ENCODE peak calls at places on chromosomes 16 and 17, in six cellular contexts. O, I, U, F, L and K are unnamed samples.

GRCh38 chr17:20890338-20890737 is 152.5 kb downstream of the USP22 start:
- DNase-seq in U (no peak), L (no peak), F (no peak), O (no peak), I (no peak), K (no peak)

GRCh38 chr16:86819523-86819887 is 241.2 kb downstream of the FOXL1 start:
- DNase-seq in L (no peak), U (no peak), I (no peak), O (no peak), F (no peak), K (peak)

GRCh38 chr16:55437627-55438026 is 41.4 kb upstream of the MMP2 start:
- DNase-seq in F (peak), I (no peak), L (peak), O (no peak), U (peak), K (peak)

GRCh38 chr16:68416057-68417046 is 32.0 kb downstream of the SMPD3 start:
- DNase-seq in O (peak), I (no peak), F (no peak), L (no peak), U (no peak), K (no peak)

GRCh38 chr16:70412385-70412784 is 26.5 kb downstream of the ST3GAL2 start:
- DNase-seq in O (no peak), U (no peak), I (no peak), L (no peak), F (no peak), K (no peak)

GRCh38 chr17:45286286-45286685 is 24.4 kb upstream of the SPATA32 start:
- DNase-seq in F (no peak), I (no peak), L (no peak), U (no peak), O (no peak), K (no peak)

GRCh38 chr16:30142672-30143346 is 19.8 kb upstream of the MAPK3 start:
- DNase-seq in O (no peak), U (no peak), I (no peak), F (no peak), L (no peak), K (no peak)

GRCh38 chr17:28746611-28747045 is 2.8 kb downstream of the TRAF4 start:
- DNase-seq in U (no peak), I (no peak), L (peak), F (no peak), O (peak), K (no peak)

GRCh38 chr16:59634951-59635350 is 900.8 kb upstream of the GOT2 start:
- DNase-seq in U (peak), L (no peak), I (no peak), F (no peak), O (no peak), K (peak)

GRCh38 chr17:47205419-47205963 is 3.7 kb upstream of the MYL4 start:
- DNase-seq in L (peak), F (no peak), U (peak), O (peak), I (peak), K (peak)

DNA sequence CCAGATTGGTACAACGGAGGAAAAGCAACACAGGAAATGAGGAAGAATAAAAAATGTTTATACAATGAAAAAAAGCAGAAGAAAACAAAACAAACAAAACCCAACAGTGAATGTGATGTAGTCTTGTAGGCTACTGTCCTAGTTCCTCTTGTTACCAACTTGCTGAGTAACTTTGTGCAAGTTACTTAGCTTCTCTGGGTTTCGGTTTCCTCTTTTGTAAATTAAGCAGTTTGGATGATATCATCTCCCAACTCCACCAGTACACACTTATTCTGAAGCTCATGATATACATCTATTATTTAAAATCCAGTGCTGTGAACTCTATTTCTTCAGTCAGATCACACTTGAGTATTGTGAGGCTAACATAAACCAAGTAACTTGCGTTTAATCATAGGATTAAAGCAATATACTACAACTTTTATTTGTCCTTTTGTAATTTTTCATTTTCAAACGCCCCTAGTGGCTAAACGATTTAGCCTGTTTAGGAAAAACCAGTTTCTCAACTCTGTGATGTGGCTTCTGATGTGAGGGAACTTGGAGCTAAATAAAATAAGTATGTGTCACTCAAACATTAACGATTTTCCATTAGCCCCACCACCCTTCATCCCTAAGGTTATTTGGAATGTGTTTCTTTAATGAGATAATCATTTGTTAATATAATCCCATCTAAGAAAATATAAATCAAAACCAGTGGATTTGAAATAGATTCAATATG is 1.4 kb upstream of the UNK start:
- DNase-seq in U (peak), F (no peak), I (no peak), L (peak), O (no peak), K (peak)
- H3K4me3 ChIP-seq in U (peak), F (no peak), I (no peak), L (peak), O (no peak), K (peak)

DNA sequence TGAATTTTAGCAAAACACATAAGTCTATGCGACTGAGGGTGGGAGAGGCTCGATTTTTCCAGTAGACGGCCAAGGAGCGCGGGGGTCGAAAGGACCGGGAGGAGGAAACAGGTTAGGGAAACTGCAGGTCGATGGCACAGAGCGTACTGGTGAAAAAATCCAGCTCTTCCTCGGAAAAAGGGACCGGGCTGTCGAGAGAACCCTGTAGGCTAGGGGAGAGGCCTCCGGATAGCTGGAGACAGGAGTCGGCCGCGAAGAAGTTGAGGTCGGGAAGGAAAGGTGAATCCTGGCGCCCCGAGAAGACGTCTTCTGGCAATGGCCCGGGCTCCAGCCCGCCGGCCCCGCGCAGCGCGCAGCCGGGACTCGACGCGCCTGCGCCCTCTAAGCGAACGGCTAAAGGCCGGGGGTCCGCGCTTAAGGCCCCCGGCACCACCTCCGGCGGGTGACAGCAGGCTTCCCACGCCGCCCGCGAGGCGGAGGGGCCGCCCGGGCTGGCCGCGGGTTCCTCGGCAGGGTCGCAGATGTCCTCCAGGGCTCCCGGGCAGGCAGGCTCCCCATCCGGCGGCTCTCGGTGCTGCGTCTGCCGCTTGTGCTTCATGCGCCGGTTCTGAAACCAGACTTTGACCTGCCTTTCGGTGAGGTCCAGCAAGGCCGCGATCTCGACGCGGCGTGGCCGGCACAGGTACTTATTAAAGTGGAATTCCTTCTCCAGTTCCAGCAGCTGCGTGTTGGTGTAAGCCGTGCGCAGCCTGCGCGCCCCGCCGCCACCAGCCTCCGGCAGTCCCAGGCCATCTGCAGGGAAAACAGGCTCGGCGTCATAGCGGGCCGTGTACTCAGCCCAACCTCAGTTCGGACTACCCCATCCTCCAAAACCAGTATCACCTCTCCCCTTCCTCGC is 1.7 kb downstream of the HOXB2 start:
- DNase-seq in I (no peak), U (no peak), L (peak), O (no peak), F (no peak), K (peak)
- TF ChIP-seq CTCF in I (peak), U (no peak), L (peak), O (no peak), F (no peak), K (no peak)

DNA sequence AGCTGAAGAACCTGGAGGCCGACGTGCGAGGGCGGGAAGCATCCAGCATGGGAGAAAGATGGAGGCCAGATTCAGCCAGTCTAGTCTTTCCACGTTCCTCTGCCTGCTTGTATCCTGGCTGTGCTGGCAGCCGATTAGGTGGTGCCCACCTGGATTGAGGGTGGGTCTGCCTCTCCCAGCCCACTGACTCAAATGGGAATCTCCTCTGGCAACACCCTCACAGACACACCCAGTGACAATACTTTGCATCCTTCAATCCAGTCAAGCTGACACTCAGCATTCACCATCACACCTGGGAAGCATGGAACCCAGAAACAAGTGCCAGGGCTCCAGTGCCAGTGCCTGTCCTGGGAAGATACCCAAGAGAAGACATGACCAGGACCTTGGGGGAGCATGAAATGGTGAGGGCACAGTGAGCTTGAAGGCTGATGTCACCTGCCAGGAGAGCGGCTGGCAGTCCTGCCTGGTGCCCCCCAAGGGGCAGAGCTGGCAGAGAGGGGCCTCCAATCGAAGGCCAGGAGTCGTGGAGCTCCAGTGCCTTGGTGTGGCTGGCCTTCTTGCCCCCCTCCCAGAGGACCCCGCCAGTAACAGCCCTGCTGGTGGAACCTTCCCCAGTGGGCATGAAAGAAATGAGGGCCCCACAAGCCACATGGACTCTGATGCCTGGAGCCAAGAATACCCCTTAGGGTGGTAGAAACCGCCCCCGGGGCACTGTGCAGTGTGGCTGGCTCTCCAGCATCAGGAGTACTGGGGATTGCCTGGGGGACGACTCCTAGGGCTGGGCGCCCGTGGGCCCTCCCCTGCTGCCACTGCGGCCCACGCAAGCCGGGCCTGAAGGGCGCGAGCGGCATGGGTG is 643 bp upstream of the NPB start:
- DNase-seq in F (no peak), U (no peak), I (no peak), L (no peak), O (no peak), K (no peak)
- H3K4me3 ChIP-seq in F (no peak), U (no peak), I (peak), L (peak), O (peak), K (no peak)

GRCh38 chr16:88087517-88087877 is 136.3 kb downstream of the BANP start:
- DNase-seq in U (no peak), L (no peak), F (no peak), O (no peak), I (no peak), K (no peak)

GRCh38 chr16:88084881-88085280 is 133.6 kb downstream of the BANP start:
- DNase-seq in L (peak), U (peak), F (no peak), I (no peak), O (no peak), K (peak)

GRCh38 chr16:88088161-88088581 is 136.9 kb downstream of the BANP start:
- DNase-seq in I (no peak), F (peak), O (no peak), L (no peak), U (peak), K (no peak)

GRCh38 chr16:88086571-88087516 is 135.6 kb downstream of the BANP start:
- DNase-seq in L (no peak), U (no peak), O (no peak), F (no peak), I (no peak), K (no peak)

DNA sequence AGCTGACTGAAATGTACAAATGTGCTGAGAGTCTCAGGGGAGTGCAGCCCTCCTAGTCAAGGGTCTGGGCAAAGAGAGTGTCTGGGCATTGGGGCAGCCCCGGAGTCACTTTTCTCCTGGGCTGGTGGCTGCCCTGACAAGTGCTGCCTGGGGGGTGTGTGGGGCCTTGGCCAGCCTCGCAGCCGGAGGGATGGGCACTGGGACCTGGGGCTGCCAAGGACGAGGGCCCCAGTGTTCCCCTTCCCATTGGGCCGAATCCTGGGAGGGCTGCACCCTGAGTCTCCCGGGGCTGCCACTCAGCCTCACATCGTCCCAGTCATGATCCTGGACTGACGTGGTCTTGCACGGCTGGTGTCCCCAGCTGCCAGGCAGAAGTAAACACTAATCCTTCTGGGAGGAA is 132.3 kb downstream of the BANP start:
- DNase-seq in I (no peak), O (no peak), F (no peak), L (no peak), U (no peak), K (no peak)
- TF ChIP-seq CTCF in I (no peak), O (no peak), F (no peak), L (no peak), U (no peak), K (no peak)

GRCh38 chr17:7018331-7018964 is 4.4 kb upstream of the BCL6B start:
- DNase-seq in U (peak), L (no peak), I (peak), O (no peak), F (peak), K (no peak)
- H3K4me3 ChIP-seq in U (peak), L (no peak), I (peak), O (peak), F (peak), K (no peak)

GRCh38 chr16:23143391-23143790 is 5.9 kb downstream of the USP31 start:
- DNase-seq in I (no peak), O (no peak), F (no peak), L (no peak), U (no peak), K (no peak)

GRCh38 chr16:23147666-23148065 is 1.6 kb downstream of the USP31 start:
- DNase-seq in L (no peak), I (no peak), F (no peak), U (no peak), O (no peak), K (no peak)

GRCh38 chr16:23145608-23146007 is 3.6 kb downstream of the USP31 start:
- DNase-seq in U (peak), O (no peak), F (peak), I (no peak), L (peak), K (peak)

GRCh38 chr16:23146877-23147601 is 2.2 kb downstream of the USP31 start:
- DNase-seq in L (no peak), U (no peak), F (no peak), O (no peak), I (no peak), K (no peak)

DNA sequence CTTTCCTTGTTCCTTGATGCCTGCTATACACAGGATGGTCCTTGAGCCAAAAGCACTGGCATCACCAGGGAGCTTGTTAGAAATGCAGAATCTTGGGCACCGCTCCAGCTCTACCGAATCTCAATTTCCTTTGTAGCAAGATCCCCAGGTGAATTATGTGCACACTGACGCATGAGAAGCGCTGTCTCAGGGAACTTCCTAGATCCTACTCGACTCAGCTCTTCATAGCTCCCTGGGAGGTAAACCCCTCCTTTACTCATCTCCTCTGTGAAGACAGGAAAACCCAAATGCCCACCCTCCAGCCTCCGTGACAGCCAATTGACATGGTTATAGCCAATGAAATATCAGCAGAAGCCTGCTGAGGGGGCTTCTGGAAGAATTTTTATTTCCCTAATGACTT is 4.1 kb downstream of the USP31 start:
- DNase-seq in L (no peak), U (no peak), O (no peak), I (no peak), F (peak), K (no peak)
- TF ChIP-seq CTCF in L (no peak), U (no peak), O (no peak), I (no peak), F (no peak), K (no peak)

GRCh38 chr17:69500911-69501429 is 86.5 kb downstream of the MAP2K6 start:
- DNase-seq in L (no peak), U (peak), O (no peak), I (no peak), F (no peak), K (peak)

GRCh38 chr17:69502488-69502887 is 88.0 kb downstream of the MAP2K6 start:
- DNase-seq in U (no peak), O (no peak), L (no peak), I (no peak), F (no peak), K (no peak)

GRCh38 chr17:69499301-69499700 is 84.8 kb downstream of the MAP2K6 start:
- DNase-seq in F (no peak), I (no peak), L (peak), U (no peak), O (no peak), K (no peak)

GRCh38 chr17:69503711-69504110 is 89.2 kb downstream of the MAP2K6 start:
- DNase-seq in U (no peak), O (no peak), F (no peak), L (no peak), I (no peak), K (no peak)

GRCh38 chr17:69501591-69502468 is 87.3 kb downstream of the MAP2K6 start:
- DNase-seq in I (peak), F (peak), U (peak), O (peak), L (peak), K (peak)
- H3K4me3 ChIP-seq in I (peak), F (no peak), U (peak), O (peak), L (peak), K (peak)

GRCh38 chr16:81415757-81416156 is 28.9 kb upstream of the CMIP start:
- DNase-seq in L (no peak), O (no peak), U (no peak), I (no peak), F (no peak), K (no peak)
- TF ChIP-seq CTCF in L (no peak), O (no peak), U (no peak), I (no peak), F (no peak), K (no peak)